ENCODE peak calls at places on chromosomes 7 and 10, in four cellular contexts. Q is effector CD4-positive, alpha-beta T cell; L is Panc1; A is HTR-8/SVneo. D is an unnamed sample.

GRCh38 chr7:123352957-123353356 is 153.2 kb upstream of the SLC13A1 start:
- DNase-seq in Q (no peak), L (no peak), A (no peak), D (no peak)

GRCh38 chr7:1712907-1713501 is 42.9 kb downstream of the ELFN1 start:
- DNase-seq in A (no peak), L (no peak), Q (no peak), D (no peak)

GRCh38 chr10:100654835-100655759 is 90.3 kb upstream of the PAX2 start:
- DNase-seq in A (no peak), L (no peak), Q (no peak), D (no peak)

GRCh38 chr7:147509052-147509480 is 1081.5 kb upstream of the C7orf33 start:
- DNase-seq in A (no peak), L (no peak), Q (no peak), D (no peak)

GRCh38 chr7:134547738-134548054 is 1.2 kb upstream of the AKR1B15 start:
- DNase-seq in A (peak), L (no peak), Q (no peak), D (peak)

GRCh38 chr10:124691448-124692435 is 52.4 kb downstream of the FAM53B start:
- DNase-seq in L (no peak), A (no peak), Q (no peak), D (no peak)

GRCh38 chr10:683448-684071 is 5.9 kb downstream of the DIP2C start:
- DNase-seq in Q (no peak), A (peak), L (peak), D (peak)

GRCh38 chr10:113356794-113357687 is 195.8 kb upstream of the HABP2 start:
- DNase-seq in Q (no peak), L (no peak), A (no peak), D (no peak)

GRCh38 chr10:14926061-14926470 is 27.8 kb downstream of the DCLRE1C start:
- DNase-seq in L (no peak), A (no peak), Q (no peak), D (no peak)

GRCh38 chr7:74461970-74462706 is 8.4 kb downstream of the GTF2IRD1 start:
- DNase-seq in Q (no peak), L (no peak), A (no peak), D (no peak)

GRCh38 chr7:78370931-78371330 is 572.4 kb downstream of the PHTF2 start:
- DNase-seq in Q (no peak), A (no peak), L (no peak), D (no peak)

GRCh38 chr10:132336064-132336746 is 4.2 kb downstream of the LRRC27 start:
- DNase-seq in L (no peak), Q (no peak), A (no peak), D (no peak)

GRCh38 chr10:50892467-50892866 is 7.0 kb upstream of the A1CF start:
- DNase-seq in Q (no peak), L (no peak), A (no peak), D (no peak)

GRCh38 chr7:107345898-107346297 is 124.0 kb upstream of the GPR22 start:
- DNase-seq in Q (no peak), A (no peak), L (no peak), D (no peak)

GRCh38 chr10:95363303-95363912 is 72.6 kb upstream of the PDLIM1 start:
- DNase-seq in Q (peak), L (peak), A (peak), D (peak)

GRCh38 chr7:80324032-80324431 is 187.8 kb downstream of the GNAT3 start:
- DNase-seq in L (no peak), Q (no peak), A (peak), D (no peak)

GRCh38 chr7:116501425-116502167 is 2.1 kb downstream of the CAV2 start:
- DNase-seq in Q (no peak), L (no peak), A (no peak), D (no peak)

GRCh38 chr7:74430961-74431466 is 22.7 kb upstream of the GTF2IRD1 start:
- DNase-seq in Q (no peak), L (no peak), A (no peak), D (no peak)

GRCh38 chr10:68897336-68897741 is 3.8 kb upstream of the DDX50 start:
- DNase-seq in L (peak), A (peak), Q (no peak), D (peak)

GRCh38 chr7:131657881-131658280 is 101.5 kb upstream of the PODXL start:
- DNase-seq in Q (no peak), A (no peak), L (no peak), D (no peak)

GRCh38 chr7:19122018-19122588 is 4.7 kb upstream of the TWIST1 start:
- DNase-seq in Q (no peak), A (peak), L (peak), D (peak)

GRCh38 chr7:131235489-131236317 is 92.0 kb upstream of the MKLN1 start:
- DNase-seq in Q (peak), L (peak), A (peak), D (peak)

GRCh38 chr7:128406147-128406985 is 3.4 kb downstream of the IMPDH1 start:
- DNase-seq in A (no peak), Q (no peak), L (no peak), D (no peak)

GRCh38 chr10:91567815-91568214 is 65.1 kb downstream of the PPP1R3C start:
- DNase-seq in Q (no peak), A (no peak), L (no peak), D (no peak)

GRCh38 chr7:42014625-42015412 is 222.2 kb downstream of the GLI3 start:
- DNase-seq in A (peak), L (no peak), Q (no peak), D (peak)

GRCh38 chr7:22591271-22591670 is 91.3 kb upstream of the STEAP1B start:
- DNase-seq in L (no peak), A (no peak), Q (no peak), D (no peak)

GRCh38 chr7:140165422-140165821 is 11.4 kb downstream of the KDM7A start:
- DNase-seq in Q (no peak), L (peak), A (no peak), D (peak)

GRCh38 chr7:83486957-83487356 is 162.0 kb downstream of the SEMA3E start:
- DNase-seq in A (no peak), L (no peak), Q (no peak), D (no peak)

GRCh38 chr10:28986117-28986792 is 302.6 kb upstream of the LYZL1 start:
- DNase-seq in Q (no peak), A (no peak), L (no peak), D (no peak)

GRCh38 chr7:44385384-44386138 is 60.2 kb upstream of the CAMK2B start:
- DNase-seq in L (no peak), A (no peak), Q (no peak), D (no peak)

GRCh38 chr10:95742529-95742884 is 13.5 kb upstream of the ENTPD1 start:
- DNase-seq in A (no peak), Q (no peak), L (no peak), D (no peak)

GRCh38 chr7:44768663-44769361 is 20.2 kb downstream of the ZMIZ2 start:
- DNase-seq in L (no peak), A (no peak), Q (no peak), D (no peak)

GRCh38 chr10:3452234-3452633 is 279.7 kb upstream of the PITRM1 start:
- DNase-seq in A (peak), L (no peak), Q (no peak), D (no peak)